ENCODE peak calls at places on chromosomes 13 and 19, in four cellular contexts. One of them, this sample, is unnamed.

GRCh38 chr19:10686661-10687517 is 14.3 kb upstream of the QTRT1 start:
- DNase-seq in tibial artery: no peak
- DNase-seq in upper lobe of right lung: no peak
- DNase-seq in stomach: no peak
- DNase-seq in this sample: no peak

GRCh38 chr13:43316997-43317396 is 293.6 kb downstream of the DNAJC15 start:
- DNase-seq in tibial artery: no peak
- DNase-seq in stomach: no peak
- DNase-seq in upper lobe of right lung: no peak
- DNase-seq in this sample: no peak

GRCh38 chr13:41751277-41751676 is 209.6 kb downstream of the VWA8 start:
- DNase-seq in tibial artery: no peak
- DNase-seq in upper lobe of right lung: no peak
- DNase-seq in stomach: no peak
- DNase-seq in this sample: no peak

GRCh38 chr13:89695343-89696257 is 1651.9 kb upstream of the MIR17HG start:
- DNase-seq in upper lobe of right lung: no peak
- DNase-seq in tibial artery: no peak
- DNase-seq in stomach: peak
- DNase-seq in this sample: no peak

GRCh38 chr13:33169273-33169980 is 116.1 kb downstream of the STARD13 start:
- DNase-seq in upper lobe of right lung: no peak
- DNase-seq in stomach: no peak
- DNase-seq in tibial artery: no peak
- DNase-seq in this sample: no peak

GRCh38 chr13:86298741-86299140 is 499.5 kb upstream of the SLITRK6 start:
- DNase-seq in stomach: no peak
- DNase-seq in upper lobe of right lung: no peak
- DNase-seq in tibial artery: no peak
- DNase-seq in this sample: no peak

GRCh38 chr13:108302279-108302678 is 32.8 kb downstream of the TNFSF13B start:
- DNase-seq in upper lobe of right lung: no peak
- DNase-seq in stomach: no peak
- DNase-seq in tibial artery: no peak
- DNase-seq in this sample: no peak

GRCh38 chr19:2888739-2889224 is 11.9 kb upstream of the ZNF57 start:
- DNase-seq in stomach: no peak
- DNase-seq in upper lobe of right lung: no peak
- DNase-seq in tibial artery: peak
- DNase-seq in this sample: peak

GRCh38 chr13:31982540-31982939 is 49.0 kb upstream of the FRY start:
- DNase-seq in stomach: peak
- DNase-seq in tibial artery: peak
- DNase-seq in upper lobe of right lung: peak
- DNase-seq in this sample: no peak

GRCh38 chr13:99465454-99465853 is 35.8 kb upstream of the TM9SF2 start:
- DNase-seq in stomach: no peak
- DNase-seq in tibial artery: no peak
- DNase-seq in upper lobe of right lung: no peak
- DNase-seq in this sample: no peak

GRCh38 chr19:10811391-10812111 is 24.5 kb downstream of the TMED1 start:
- DNase-seq in stomach: no peak
- DNase-seq in upper lobe of right lung: no peak
- DNase-seq in tibial artery: no peak
- DNase-seq in this sample: no peak

GRCh38 chr19:48329167-48329891 is 4.0 kb downstream of the EMP3 start:
- DNase-seq in stomach: no peak
- DNase-seq in tibial artery: no peak
- DNase-seq in upper lobe of right lung: no peak
- DNase-seq in this sample: no peak

GRCh38 chr13:31951215-31951678 is 80.3 kb upstream of the FRY start:
- DNase-seq in upper lobe of right lung: peak
- DNase-seq in tibial artery: peak
- DNase-seq in stomach: peak
- DNase-seq in this sample: peak

GRCh38 chr13:75416327-75417005 is 65.5 kb downstream of the TBC1D4 start:
- DNase-seq in tibial artery: no peak
- DNase-seq in stomach: no peak
- DNase-seq in upper lobe of right lung: no peak
- DNase-seq in this sample: no peak

GRCh38 chr13:75797256-75797655 is 161.1 kb downstream of the LMO7 start:
- DNase-seq in upper lobe of right lung: no peak
- DNase-seq in tibial artery: no peak
- DNase-seq in stomach: no peak
- DNase-seq in this sample: no peak

GRCh38 chr13:27171244-27171829 is at the start of gene USP12:
- DNase-seq in upper lobe of right lung: peak
- DNase-seq in tibial artery: peak
- DNase-seq in stomach: no peak
- DNase-seq in this sample: peak

GRCh38 chr13:45781553-45782326 is 69.8 kb downstream of the SIAH3 start:
- DNase-seq in stomach: peak
- DNase-seq in tibial artery: peak
- DNase-seq in upper lobe of right lung: no peak
- DNase-seq in this sample: no peak

GRCh38 chr19:1649706-1650626 is 2.4 kb downstream of the TCF3 start:
- DNase-seq in upper lobe of right lung: no peak
- DNase-seq in stomach: no peak
- DNase-seq in tibial artery: no peak
- DNase-seq in this sample: no peak

GRCh38 chr13:99269627-99270252 is 11.6 kb upstream of the GPR18 start:
- DNase-seq in tibial artery: no peak
- DNase-seq in upper lobe of right lung: no peak
- DNase-seq in stomach: no peak
- DNase-seq in this sample: no peak

GRCh38 chr13:25463496-25463895 is 91.7 kb downstream of the ATP8A2 start:
- DNase-seq in stomach: no peak
- DNase-seq in tibial artery: no peak
- DNase-seq in upper lobe of right lung: no peak
- DNase-seq in this sample: no peak

GRCh38 chr13:86856996-86857395 is 814.2 kb upstream of the SLITRK5 start:
- DNase-seq in stomach: no peak
- DNase-seq in upper lobe of right lung: no peak
- DNase-seq in tibial artery: no peak
- DNase-seq in this sample: no peak

GRCh38 chr19:11767633-11768133 is 883 bp downstream of the ZNF441 start:
- DNase-seq in upper lobe of right lung: peak
- DNase-seq in tibial artery: peak
- DNase-seq in stomach: peak
- DNase-seq in this sample: peak

GRCh38 chr19:49057636-49058234 is at the start of gene CGB7:
- DNase-seq in upper lobe of right lung: peak
- DNase-seq in tibial artery: peak
- DNase-seq in stomach: peak
- DNase-seq in this sample: peak

GRCh38 chr13:91510058-91510457 is 111.6 kb downstream of the GPC5 start:
- DNase-seq in tibial artery: no peak
- DNase-seq in upper lobe of right lung: no peak
- DNase-seq in stomach: no peak
- DNase-seq in this sample: no peak

GRCh38 chr13:33172400-33172799 is 113.2 kb downstream of the STARD13 start:
- DNase-seq in upper lobe of right lung: no peak
- DNase-seq in stomach: no peak
- DNase-seq in tibial artery: no peak
- DNase-seq in this sample: no peak

GRCh38 chr19:23283925-23284324 is 33.7 kb upstream of the ZNF724 start:
- DNase-seq in tibial artery: peak
- DNase-seq in upper lobe of right lung: no peak
- DNase-seq in stomach: peak
- DNase-seq in this sample: peak

DNA sequence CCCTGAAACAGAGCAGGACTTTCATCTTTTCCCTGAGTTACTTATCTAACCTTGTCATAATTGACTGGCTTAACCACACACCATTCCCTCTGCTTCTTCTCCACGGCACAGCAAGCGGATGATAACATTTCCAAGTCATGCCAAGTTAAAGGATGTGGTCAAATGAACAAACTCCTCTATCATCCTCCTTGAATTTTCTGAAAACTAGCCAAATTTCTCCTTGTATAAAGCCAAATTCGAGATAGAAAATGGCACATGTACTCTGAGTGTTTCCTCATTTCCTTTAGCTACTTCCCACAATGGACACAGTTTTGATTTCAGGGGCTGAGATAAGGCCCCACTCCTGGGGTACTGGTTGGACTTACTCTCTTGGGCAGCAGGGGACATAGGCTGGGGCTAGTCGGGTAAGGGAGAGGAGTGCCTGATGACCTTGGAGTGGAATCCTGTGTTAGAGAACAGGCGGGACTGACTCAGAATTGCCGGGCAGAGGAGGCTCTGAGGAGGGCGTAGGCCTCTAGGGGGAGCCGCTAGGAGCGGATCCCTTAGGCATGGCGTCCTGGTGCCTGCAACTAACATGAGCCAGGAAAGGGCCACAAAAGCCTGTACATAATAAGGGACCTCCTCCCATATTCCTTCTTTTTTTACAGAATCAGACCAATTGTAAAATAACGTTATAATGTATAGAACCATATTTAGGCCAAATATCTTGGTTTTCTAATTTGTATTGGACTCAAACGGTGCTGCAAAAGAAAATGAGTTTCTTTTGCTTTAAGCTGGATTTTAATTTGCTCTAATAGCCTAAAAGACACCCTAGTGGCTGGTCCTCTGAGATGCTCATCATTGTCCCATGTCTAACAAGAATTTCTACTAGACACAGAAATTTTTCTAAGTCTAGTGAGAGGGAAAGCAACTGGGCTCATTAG is 20.4 kb upstream of the TMTC4 start:
- DNase-seq in tibial artery: no peak
- DNase-seq in stomach: peak
- DNase-seq in upper lobe of right lung: no peak
- DNase-seq in this sample: no peak
- TF ChIP-seq CTCF in tibial artery: no peak
- TF ChIP-seq CTCF in stomach: no peak
- TF ChIP-seq CTCF in upper lobe of right lung: peak
- TF ChIP-seq CTCF in this sample: no peak

DNA sequence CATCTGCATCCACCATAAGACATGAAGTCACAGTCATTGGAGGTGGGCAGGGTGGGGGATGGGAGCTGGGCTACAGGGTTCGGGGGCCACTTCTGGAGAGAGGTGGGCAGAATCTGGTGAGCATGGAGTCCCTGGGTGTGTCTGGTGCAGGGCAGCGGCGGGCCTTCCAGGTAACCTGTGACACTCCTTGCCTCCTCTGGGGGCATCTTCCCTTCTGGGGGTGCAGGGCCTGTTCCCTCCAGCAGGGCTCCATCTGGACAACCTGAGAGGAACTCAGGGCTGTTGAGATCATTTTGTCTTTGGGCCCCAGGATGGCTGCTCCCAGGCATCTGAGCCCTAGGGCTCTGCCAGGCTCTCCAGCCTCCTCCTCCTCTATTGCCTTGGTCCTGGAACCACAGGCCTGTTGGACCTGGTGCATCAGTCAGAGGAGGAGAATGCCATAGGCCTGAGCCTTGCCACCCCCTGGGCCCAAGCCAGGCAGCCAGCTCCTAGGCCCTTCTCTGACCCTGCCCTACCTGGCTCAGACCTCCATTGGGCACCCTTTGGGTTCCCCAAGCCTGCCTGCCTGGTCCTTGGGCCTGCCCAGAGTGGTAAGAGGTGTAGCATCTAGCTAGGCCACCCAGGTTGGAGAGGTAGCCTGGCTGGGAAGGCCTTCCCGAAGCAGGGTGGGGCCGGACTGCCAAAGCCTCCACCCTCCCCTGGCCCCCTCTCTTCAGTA is 13.4 kb downstream of the LYL1 start:
- DNase-seq in stomach: no peak
- DNase-seq in tibial artery: no peak
- DNase-seq in upper lobe of right lung: no peak
- DNase-seq in this sample: no peak
- TF ChIP-seq CTCF in stomach: no peak
- TF ChIP-seq CTCF in tibial artery: peak
- TF ChIP-seq CTCF in upper lobe of right lung: no peak
- TF ChIP-seq CTCF in this sample: no peak

DNA sequence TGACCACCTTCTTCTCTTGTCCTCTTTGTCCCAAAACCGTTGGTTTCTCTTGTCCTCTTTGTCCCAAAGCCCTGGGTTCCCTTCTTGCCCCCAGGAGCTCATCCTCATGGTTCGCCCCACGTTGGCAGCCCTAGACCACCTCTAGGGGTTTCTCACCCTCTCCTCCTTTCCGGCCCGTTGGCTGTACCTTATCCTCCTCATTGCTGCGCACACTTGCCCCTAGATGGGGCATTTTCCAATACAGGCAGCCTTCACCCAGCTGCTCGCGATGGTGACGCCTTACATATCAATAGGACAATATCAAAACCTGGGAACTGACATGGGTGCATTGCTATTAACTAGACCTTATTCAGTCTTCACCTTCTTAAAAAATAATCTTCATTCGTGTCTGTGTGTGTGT is 86.5 kb downstream of the IPO5 start:
- DNase-seq in stomach: no peak
- DNase-seq in tibial artery: no peak
- DNase-seq in upper lobe of right lung: no peak
- DNase-seq in this sample: no peak
- TF ChIP-seq CTCF in stomach: no peak
- TF ChIP-seq CTCF in tibial artery: no peak
- TF ChIP-seq CTCF in upper lobe of right lung: no peak
- TF ChIP-seq CTCF in this sample: no peak

DNA sequence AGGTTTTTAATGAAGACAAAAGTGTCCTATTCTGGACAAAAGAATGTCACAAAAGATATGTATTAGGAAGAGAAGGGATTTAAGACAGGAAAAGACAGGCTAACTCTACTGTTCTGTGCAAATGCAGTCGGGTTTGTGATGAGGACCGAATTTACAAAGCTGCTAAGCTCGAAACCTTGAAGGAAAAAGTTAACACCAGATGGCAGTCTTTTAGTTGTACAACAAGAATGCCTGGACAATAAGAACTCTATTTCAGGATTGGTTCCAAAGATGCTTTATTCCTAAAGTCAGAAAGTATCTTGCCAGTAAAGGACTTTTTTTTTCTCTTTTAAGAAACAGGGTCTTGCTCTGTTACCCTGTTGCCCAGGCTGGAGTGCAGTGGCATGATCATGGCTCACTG is 51.1 kb downstream of the HS6ST3 start:
- DNase-seq in upper lobe of right lung: no peak
- DNase-seq in tibial artery: no peak
- DNase-seq in stomach: no peak
- DNase-seq in this sample: no peak
- TF ChIP-seq CTCF in upper lobe of right lung: no peak
- TF ChIP-seq CTCF in tibial artery: no peak
- TF ChIP-seq CTCF in stomach: no peak
- TF ChIP-seq CTCF in this sample: no peak

GRCh38 chr13:49789961-49790360 is 2.5 kb downstream of the KPNA3 start:
- DNase-seq in tibial artery: no peak
- DNase-seq in upper lobe of right lung: no peak
- DNase-seq in stomach: no peak
- DNase-seq in this sample: no peak

GRCh38 chr13:49791214-49791752 is 1.2 kb downstream of the KPNA3 start:
- DNase-seq in tibial artery: no peak
- DNase-seq in upper lobe of right lung: no peak
- DNase-seq in stomach: no peak
- DNase-seq in this sample: no peak

GRCh38 chr13:49791753-49792549 is 531 bp downstream of the KPNA3 start:
- DNase-seq in upper lobe of right lung: peak
- DNase-seq in stomach: peak
- DNase-seq in tibial artery: peak
- DNase-seq in this sample: peak

GRCh38 chr13:49792550-49793324 is at the start of gene KPNA3:
- DNase-seq in stomach: peak
- DNase-seq in upper lobe of right lung: peak
- DNase-seq in tibial artery: peak
- DNase-seq in this sample: peak
- TF ChIP-seq CTCF in stomach: no peak
- TF ChIP-seq CTCF in upper lobe of right lung: no peak
- TF ChIP-seq CTCF in tibial artery: no peak
- TF ChIP-seq CTCF in this sample: no peak

This sample was measured in activated B cell treated with CpG ODN at 0.5 μM for 24 hours.